ENCODE peak calls at places on chromosomes 2 and 18, in ten cellular contexts. J is esophagus squamous epithelium, H is fibroblast of pulmonary artery, I is psoas muscle, K is GM06990, C is lung, O is mammary epithelial cell, D is HepG2, X is fibroblast of lung, F is stomach. M is an unnamed sample.

GRCh38 chr18:35407871-35408481 is 30.8 kb upstream of the ZNF396 start:
- DNase-seq in D (peak), C (peak), K (no peak), I (no peak), X (peak), F (peak), H (peak), J (no peak), O (peak), M (peak)

GRCh38 chr2:105261061-105261460 is 19.5 kb downstream of the GPR45 start:
- DNase-seq in I (no peak), F (no peak), J (no peak), X (peak), H (peak), O (peak), C (no peak), K (no peak), D (no peak), M (no peak)

GRCh38 chr2:73163522-73164367 is 38.6 kb upstream of the NOTO start:
- DNase-seq in X (peak), C (peak), J (no peak), I (peak), K (no peak), H (peak), F (peak), D (peak), O (peak), M (peak)

GRCh38 chr2:67645280-67646255 is 248.4 kb downstream of the ETAA1 start:
- DNase-seq in O (no peak), J (no peak), H (no peak), I (no peak), C (no peak), K (no peak), D (no peak), F (no peak), X (peak), M (no peak)

GRCh38 chr2:171939058-171939753 is 16.9 kb downstream of the HAT1 start:
- DNase-seq in F (no peak), X (no peak), H (no peak), I (no peak), O (no peak), C (no peak), J (no peak), K (no peak), D (no peak), M (no peak)

GRCh38 chr2:118085173-118086023 is 2.9 kb upstream of the INSIG2 start:
- DNase-seq in J (no peak), X (no peak), H (no peak), F (peak), O (peak), I (no peak), D (peak), C (no peak), K (no peak), M (no peak)

GRCh38 chr2:8510519-8510918 is 171.3 kb upstream of the ID2 start:
- DNase-seq in D (no peak), O (no peak), X (no peak), K (no peak), F (no peak), I (no peak), H (no peak), C (no peak), J (no peak), M (no peak)

GRCh38 chr18:13374468-13375301 is 156.1 kb downstream of the LDLRAD4 start:
- DNase-seq in D (no peak), X (peak), H (peak), F (no peak), I (no peak), C (no peak), O (no peak), J (no peak), K (no peak), M (peak)

GRCh38 chr18:7950380-7951143 is 383.4 kb downstream of the PTPRM start:
- DNase-seq in K (no peak), F (peak), O (peak), I (no peak), D (peak), C (no peak), H (peak), J (no peak), X (peak), M (no peak)

GRCh38 chr18:45954070-45954712 is 12.9 kb downstream of the EPG5 start:
- DNase-seq in O (peak), F (no peak), H (peak), D (no peak), J (no peak), I (no peak), K (no peak), X (peak), C (no peak), M (no peak)

GRCh38 chr2:174158003-174158402 is 90.3 kb downstream of the OLA1 start:
- DNase-seq in C (no peak), H (peak), X (no peak), O (peak), K (no peak), I (no peak), F (no peak), D (peak), J (no peak), M (peak)

GRCh38 chr18:51196116-51196810 is 1.2 kb downstream of the MEX3C start:
- DNase-seq in C (peak), D (no peak), F (peak), X (peak), H (peak), I (peak), O (no peak), K (peak), J (peak), M (no peak)

GRCh38 chr2:30068067-30068466 is 78.7 kb upstream of the YPEL5 start:
- DNase-seq in I (no peak), H (no peak), J (no peak), O (no peak), X (no peak), F (no peak), K (no peak), C (no peak), D (no peak), M (no peak)

GRCh38 chr2:108492364-108492763 is 41.9 kb upstream of the LIMS1 start:
- DNase-seq in I (no peak), H (peak), O (peak), C (no peak), J (no peak), D (peak), K (no peak), X (peak), F (no peak), M (no peak)

GRCh38 chr18:59249186-59249774 is 24.0 kb downstream of the RAX start:
- DNase-seq in J (no peak), O (peak), C (no peak), F (no peak), H (peak), K (no peak), X (peak), D (peak), I (no peak), M (peak)

GRCh38 chr2:86274918-86275275 is 62.5 kb downstream of the REEP1 start:
- DNase-seq in J (no peak), D (no peak), F (peak), X (no peak), K (peak), O (no peak), I (no peak), H (peak), C (no peak), M (no peak)

GRCh38 chr2:60518567-60518966 is 34.9 kb downstream of the BCL11A start:
- DNase-seq in F (no peak), D (no peak), O (no peak), H (no peak), K (no peak), J (no peak), X (no peak), C (no peak), I (no peak), M (no peak)

GRCh38 chr2:8606226-8606625 is 75.6 kb upstream of the ID2 start:
- DNase-seq in K (peak), C (no peak), X (no peak), H (no peak), D (no peak), I (no peak), F (no peak), O (no peak), J (no peak), M (no peak)

GRCh38 chr2:54456526-54457325 is 599 bp downstream of the SPTBN1 start:
- DNase-seq in F (no peak), J (no peak), C (no peak), K (peak), D (peak), X (peak), I (peak), O (peak), H (peak), M (peak)

DNA sequence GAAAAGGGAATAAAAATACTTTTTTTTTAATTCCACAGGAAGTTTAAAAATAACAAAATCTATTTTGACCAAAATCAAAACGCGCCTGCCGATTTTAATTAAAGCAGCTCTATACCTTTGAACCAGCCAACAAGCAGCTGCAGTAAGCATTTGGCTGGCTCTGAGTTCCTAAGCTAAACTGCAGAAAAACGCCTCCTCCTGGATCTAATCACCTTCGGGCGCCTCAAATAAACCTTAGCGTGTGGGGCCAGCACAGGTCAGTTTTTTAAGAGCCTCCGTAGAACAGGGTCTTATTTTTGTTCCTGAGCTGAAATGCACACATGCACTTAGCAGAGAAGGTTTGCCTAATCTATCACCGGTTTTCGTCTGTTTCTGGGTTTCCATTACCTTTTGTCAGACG is 64.8 kb upstream of the HNRNPA3 start:
- DNase-seq in F (no peak), H (no peak), X (no peak), I (no peak), D (no peak), J (no peak), O (no peak), K (no peak), C (no peak), M (no peak)
- H3K4me3 ChIP-seq in F (peak), H (peak), X (peak), I (no peak), D (no peak), J (no peak), O (peak), K (no peak), C (no peak), M (no peak)

DNA sequence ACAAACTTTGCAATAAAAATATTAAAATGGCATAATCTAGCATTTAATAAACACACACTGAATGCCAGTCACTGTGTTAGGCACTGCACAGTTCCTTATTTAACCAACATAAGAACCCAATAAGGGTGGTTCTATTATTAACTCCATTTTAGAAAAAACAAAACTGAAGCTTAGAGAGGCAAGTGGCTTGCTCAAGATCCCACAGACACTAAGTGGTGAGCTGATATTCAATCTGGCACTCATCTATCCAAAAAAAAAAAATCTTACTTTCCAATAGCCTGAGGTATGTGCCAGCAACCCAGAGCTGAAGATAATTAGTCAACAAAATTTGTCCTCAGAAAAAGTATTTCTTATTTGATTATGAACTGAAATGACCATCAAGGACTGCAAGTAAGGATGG is 799 bp downstream of the CYTIP start:
- DNase-seq in J (no peak), H (no peak), C (no peak), D (no peak), F (no peak), O (no peak), K (no peak), X (no peak), I (no peak), M (no peak)
- H3K4me3 ChIP-seq in J (peak), H (no peak), C (no peak), D (no peak), F (peak), O (no peak), K (peak), X (no peak), I (peak), M (no peak)

DNA sequence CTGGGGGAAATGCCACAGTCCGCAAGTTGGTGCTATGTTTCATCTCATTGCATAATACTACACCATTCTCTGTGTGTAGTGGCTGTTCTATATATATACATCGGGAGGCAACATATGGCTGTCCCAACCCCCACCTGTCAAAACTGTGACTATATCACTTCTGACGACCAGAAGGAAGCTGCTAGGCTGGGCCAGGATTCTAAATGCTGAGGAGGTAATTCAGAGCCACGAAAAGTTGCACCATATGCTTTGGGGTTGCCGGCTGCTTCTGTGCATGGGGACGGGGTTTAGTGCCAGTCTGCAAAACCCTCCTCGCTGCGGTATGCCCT is 117.3 kb downstream of the MSH2 start:
- DNase-seq in I (no peak), O (no peak), D (no peak), K (no peak), F (no peak), H (no peak), J (no peak), C (no peak), X (no peak), M (peak)
- H3K4me3 ChIP-seq in I (peak), O (no peak), D (no peak), K (peak), F (peak), H (no peak), J (peak), C (no peak), X (peak), M (no peak)

GRCh38 chr2:26900831-26901321 is 52.9 kb downstream of the DPYSL5 start:
- DNase-seq in X (no peak), D (no peak), I (no peak), J (no peak), C (no peak), F (no peak), K (no peak), O (no peak), H (no peak), M (no peak)
- H3K4me3 ChIP-seq in X (no peak), D (no peak), I (no peak), J (no peak), C (no peak), F (no peak), K (no peak), O (no peak), H (no peak), M (no peak)

DNA sequence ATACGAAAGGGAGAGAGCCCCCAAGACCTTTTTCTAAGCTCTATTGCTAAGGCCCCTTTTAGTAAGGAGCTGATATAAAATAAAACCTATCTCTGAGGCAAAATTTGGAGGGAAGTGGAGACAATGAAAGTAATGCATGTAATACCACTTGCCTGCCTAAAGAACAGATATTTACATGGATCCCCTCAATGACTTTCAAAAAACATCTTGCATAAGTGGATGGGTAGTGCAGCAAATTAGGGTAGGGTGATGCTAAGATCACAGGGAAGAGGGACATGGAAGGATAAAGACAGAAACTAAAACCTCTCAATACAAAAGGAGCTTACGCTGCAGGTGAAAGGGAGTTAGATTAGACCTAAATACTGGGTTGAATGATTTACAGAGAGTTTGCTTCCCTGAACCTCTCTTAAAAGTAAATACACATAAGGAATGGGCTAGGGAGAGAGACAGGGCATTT is 1.1 kb downstream of the ZNF513 start:
- DNase-seq in D (no peak), I (no peak), O (no peak), X (no peak), F (no peak), H (no peak), K (no peak), J (no peak), C (no peak), M (no peak)
- H3K4me3 ChIP-seq in D (peak), I (peak), O (peak), X (peak), F (peak), H (peak), K (peak), J (peak), C (peak), M (peak)

DNA sequence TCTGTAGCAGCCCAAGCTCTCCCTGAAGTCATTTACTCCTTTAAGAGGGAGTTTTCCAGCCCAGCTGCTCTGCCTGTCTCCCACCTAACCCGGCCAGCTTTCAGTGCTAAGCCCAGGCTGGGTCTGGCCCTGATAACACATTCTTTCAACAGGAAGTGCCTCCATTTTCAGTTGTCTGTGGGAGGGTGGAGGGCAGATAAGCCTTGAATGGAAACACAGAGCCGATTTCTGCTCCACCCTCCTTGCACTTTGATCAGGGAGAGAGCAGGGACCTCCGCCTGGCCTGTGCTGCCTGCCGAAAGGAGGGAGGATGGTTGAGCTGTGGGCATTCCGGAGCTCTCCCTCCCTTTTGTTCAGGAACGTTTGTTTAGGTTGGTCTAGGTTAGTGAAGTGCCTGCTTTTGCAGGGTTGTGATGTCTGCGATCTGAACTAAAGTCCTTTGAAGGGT is 24.8 kb downstream of the GATA6 start:
- DNase-seq in F (peak), O (no peak), X (no peak), K (no peak), H (peak), J (no peak), C (no peak), D (peak), I (no peak), M (peak)
- H3K4me3 ChIP-seq in F (peak), O (no peak), X (no peak), K (no peak), H (peak), J (no peak), C (no peak), D (no peak), I (no peak), M (no peak)